ENCODE peak calls at places on chromosomes 5 and 9, in nine cellular contexts. One of them, this sample, is unnamed.

GRCh38 chr9:114117996-114118830 is 19.1 kb upstream of the KIF12 start:
- DNase-seq in stimulated activated CD4-positive, alpha-beta T cell treated with anti-CD3 and anti-CD28 coated beads, Interleukin-15, amount 100 ng/mL, for 24 hours: no peak
- DNase-seq in naive thymus-derived CD8-positive, alpha-beta T cell: no peak
- DNase-seq in hepatocyte: peak
- DNase-seq in testis: peak
- DNase-seq in NCI-H1092 treated with DMSO at 0.1 percent for 48 hours: peak
- DNase-seq in NCI-H1694 treated with DMSO at 0.1 percent for 48 hours: no peak
- DNase-seq in ELR: no peak
- DNase-seq in HuH-7.5: peak
- DNase-seq in this sample: no peak

GRCh38 chr9:9557804-9558334 is 1054.9 kb downstream of the PTPRD start:
- DNase-seq in stimulated activated CD4-positive, alpha-beta T cell treated with anti-CD3 and anti-CD28 coated beads, Interleukin-15, amount 100 ng/mL, for 24 hours: no peak
- DNase-seq in naive thymus-derived CD8-positive, alpha-beta T cell: no peak
- DNase-seq in hepatocyte: peak
- DNase-seq in testis: no peak
- DNase-seq in NCI-H1092 treated with DMSO at 0.1 percent for 48 hours: no peak
- DNase-seq in NCI-H1694 treated with DMSO at 0.1 percent for 48 hours: no peak
- DNase-seq in ELR: no peak
- DNase-seq in HuH-7.5: no peak
- DNase-seq in this sample: no peak

GRCh38 chr9:33105939-33106338 is 29.5 kb upstream of the SMU1 start:
- DNase-seq in stimulated activated CD4-positive, alpha-beta T cell treated with anti-CD3 and anti-CD28 coated beads, Interleukin-15, amount 100 ng/mL, for 24 hours: no peak
- DNase-seq in naive thymus-derived CD8-positive, alpha-beta T cell: no peak
- DNase-seq in hepatocyte: no peak
- DNase-seq in testis: no peak
- DNase-seq in NCI-H1092 treated with DMSO at 0.1 percent for 48 hours: no peak
- DNase-seq in NCI-H1694 treated with DMSO at 0.1 percent for 48 hours: no peak
- DNase-seq in ELR: no peak
- DNase-seq in HuH-7.5: no peak
- DNase-seq in this sample: no peak

GRCh38 chr9:87147803-87148202 is 200.5 kb upstream of the GAS1 start:
- DNase-seq in stimulated activated CD4-positive, alpha-beta T cell treated with anti-CD3 and anti-CD28 coated beads, Interleukin-15, amount 100 ng/mL, for 24 hours: no peak
- DNase-seq in naive thymus-derived CD8-positive, alpha-beta T cell: no peak
- DNase-seq in hepatocyte: no peak
- DNase-seq in testis: peak
- DNase-seq in NCI-H1092 treated with DMSO at 0.1 percent for 48 hours: no peak
- DNase-seq in NCI-H1694 treated with DMSO at 0.1 percent for 48 hours: no peak
- DNase-seq in ELR: no peak
- DNase-seq in HuH-7.5: no peak
- DNase-seq in this sample: no peak

GRCh38 chr5:45696206-45696836 is at the start of gene HCN1:
- DNase-seq in stimulated activated CD4-positive, alpha-beta T cell treated with anti-CD3 and anti-CD28 coated beads, Interleukin-15, amount 100 ng/mL, for 24 hours: peak
- DNase-seq in naive thymus-derived CD8-positive, alpha-beta T cell: no peak
- DNase-seq in hepatocyte: peak
- DNase-seq in testis: peak
- DNase-seq in NCI-H1092 treated with DMSO at 0.1 percent for 48 hours: peak
- DNase-seq in NCI-H1694 treated with DMSO at 0.1 percent for 48 hours: peak
- DNase-seq in ELR: no peak
- DNase-seq in HuH-7.5: peak
- DNase-seq in this sample: peak

GRCh38 chr5:140700177-140701144 is at the start of gene ZMAT2:
- DNase-seq in stimulated activated CD4-positive, alpha-beta T cell treated with anti-CD3 and anti-CD28 coated beads, Interleukin-15, amount 100 ng/mL, for 24 hours: peak
- DNase-seq in naive thymus-derived CD8-positive, alpha-beta T cell: peak
- DNase-seq in hepatocyte: peak
- DNase-seq in testis: peak
- DNase-seq in NCI-H1092 treated with DMSO at 0.1 percent for 48 hours: peak
- DNase-seq in NCI-H1694 treated with DMSO at 0.1 percent for 48 hours: peak
- DNase-seq in ELR: peak
- DNase-seq in HuH-7.5: peak
- DNase-seq in this sample: peak

GRCh38 chr5:107640568-107640967 is 30.2 kb downstream of the EFNA5 start:
- DNase-seq in stimulated activated CD4-positive, alpha-beta T cell treated with anti-CD3 and anti-CD28 coated beads, Interleukin-15, amount 100 ng/mL, for 24 hours: no peak
- DNase-seq in naive thymus-derived CD8-positive, alpha-beta T cell: no peak
- DNase-seq in hepatocyte: no peak
- DNase-seq in testis: no peak
- DNase-seq in NCI-H1092 treated with DMSO at 0.1 percent for 48 hours: no peak
- DNase-seq in NCI-H1694 treated with DMSO at 0.1 percent for 48 hours: no peak
- DNase-seq in ELR: no peak
- DNase-seq in HuH-7.5: no peak
- DNase-seq in this sample: no peak

GRCh38 chr5:35038891-35039290 is 8.9 kb downstream of the AGXT2 start:
- DNase-seq in stimulated activated CD4-positive, alpha-beta T cell treated with anti-CD3 and anti-CD28 coated beads, Interleukin-15, amount 100 ng/mL, for 24 hours: no peak
- DNase-seq in naive thymus-derived CD8-positive, alpha-beta T cell: no peak
- DNase-seq in hepatocyte: no peak
- DNase-seq in testis: no peak
- DNase-seq in NCI-H1092 treated with DMSO at 0.1 percent for 48 hours: peak
- DNase-seq in NCI-H1694 treated with DMSO at 0.1 percent for 48 hours: no peak
- DNase-seq in ELR: no peak
- DNase-seq in HuH-7.5: no peak
- DNase-seq in this sample: no peak

GRCh38 chr5:74938250-74938649 is 72.1 kb upstream of the FAM169A start:
- DNase-seq in stimulated activated CD4-positive, alpha-beta T cell treated with anti-CD3 and anti-CD28 coated beads, Interleukin-15, amount 100 ng/mL, for 24 hours: no peak
- DNase-seq in naive thymus-derived CD8-positive, alpha-beta T cell: no peak
- DNase-seq in hepatocyte: no peak
- DNase-seq in testis: no peak
- DNase-seq in NCI-H1092 treated with DMSO at 0.1 percent for 48 hours: no peak
- DNase-seq in NCI-H1694 treated with DMSO at 0.1 percent for 48 hours: no peak
- DNase-seq in ELR: peak
- DNase-seq in HuH-7.5: no peak
- DNase-seq in this sample: no peak

GRCh38 chr5:109953821-109954220 is 264.1 kb downstream of the MAN2A1 start:
- DNase-seq in stimulated activated CD4-positive, alpha-beta T cell treated with anti-CD3 and anti-CD28 coated beads, Interleukin-15, amount 100 ng/mL, for 24 hours: no peak
- DNase-seq in naive thymus-derived CD8-positive, alpha-beta T cell: no peak
- DNase-seq in hepatocyte: no peak
- DNase-seq in testis: no peak
- DNase-seq in NCI-H1092 treated with DMSO at 0.1 percent for 48 hours: no peak
- DNase-seq in NCI-H1694 treated with DMSO at 0.1 percent for 48 hours: no peak
- DNase-seq in ELR: no peak
- DNase-seq in HuH-7.5: no peak
- DNase-seq in this sample: no peak

GRCh38 chr9:33778700-33779351 is 16.5 kb upstream of the PRSS3 start:
- DNase-seq in stimulated activated CD4-positive, alpha-beta T cell treated with anti-CD3 and anti-CD28 coated beads, Interleukin-15, amount 100 ng/mL, for 24 hours: peak
- DNase-seq in naive thymus-derived CD8-positive, alpha-beta T cell: peak
- DNase-seq in hepatocyte: peak
- DNase-seq in testis: peak
- DNase-seq in NCI-H1092 treated with DMSO at 0.1 percent for 48 hours: peak
- DNase-seq in NCI-H1694 treated with DMSO at 0.1 percent for 48 hours: peak
- DNase-seq in ELR: peak
- DNase-seq in HuH-7.5: peak
- DNase-seq in this sample: peak

GRCh38 chr5:39405489-39405888 is 19.3 kb downstream of the DAB2 start:
- DNase-seq in stimulated activated CD4-positive, alpha-beta T cell treated with anti-CD3 and anti-CD28 coated beads, Interleukin-15, amount 100 ng/mL, for 24 hours: no peak
- DNase-seq in naive thymus-derived CD8-positive, alpha-beta T cell: no peak
- DNase-seq in hepatocyte: no peak
- DNase-seq in testis: no peak
- DNase-seq in NCI-H1092 treated with DMSO at 0.1 percent for 48 hours: no peak
- DNase-seq in NCI-H1694 treated with DMSO at 0.1 percent for 48 hours: no peak
- DNase-seq in ELR: no peak
- DNase-seq in HuH-7.5: no peak
- DNase-seq in this sample: no peak

This sample was measured in HEK293T.